ENCODE peak calls at places on chromosome 18, in eight cellular contexts. One of them, this sample, is unnamed.

GRCh38 chr18:34901299-34901698 is 139.9 kb upstream of the MAPRE2 start:
- DNase-seq in HL-60: peak
- DNase-seq in CD8-positive, alpha-beta memory T cell: no peak
- DNase-seq in stomach: no peak
- DNase-seq in body of pancreas: no peak
- DNase-seq in SJSA1: no peak
- DNase-seq in GM23248: peak
- DNase-seq in AG04450: no peak
- DNase-seq in this sample: no peak

GRCh38 chr18:3612315-3612714 is 162.3 kb downstream of the TGIF1 start:
- DNase-seq in HL-60: no peak
- DNase-seq in CD8-positive, alpha-beta memory T cell: no peak
- DNase-seq in stomach: no peak
- DNase-seq in body of pancreas: no peak
- DNase-seq in SJSA1: no peak
- DNase-seq in GM23248: peak
- DNase-seq in AG04450: no peak
- DNase-seq in this sample: no peak

GRCh38 chr18:11955299-11956029 is 25.8 kb upstream of the IMPA2 start:
- DNase-seq in HL-60: peak
- DNase-seq in CD8-positive, alpha-beta memory T cell: no peak
- DNase-seq in stomach: no peak
- DNase-seq in body of pancreas: peak
- DNase-seq in SJSA1: peak
- DNase-seq in GM23248: peak
- DNase-seq in AG04450: peak
- DNase-seq in this sample: peak

GRCh38 chr18:6781179-6781714 is 51.7 kb downstream of the ARHGAP28 start:
- DNase-seq in HL-60: no peak
- DNase-seq in CD8-positive, alpha-beta memory T cell: no peak
- DNase-seq in stomach: no peak
- DNase-seq in body of pancreas: no peak
- DNase-seq in SJSA1: no peak
- DNase-seq in GM23248: no peak
- DNase-seq in AG04450: no peak
- DNase-seq in this sample: no peak

GRCh38 chr18:79774111-79774510 is 23.6 kb upstream of the KCNG2 start:
- DNase-seq in HL-60: no peak
- DNase-seq in CD8-positive, alpha-beta memory T cell: no peak
- DNase-seq in stomach: no peak
- DNase-seq in body of pancreas: no peak
- DNase-seq in SJSA1: no peak
- DNase-seq in GM23248: no peak
- DNase-seq in AG04450: no peak
- DNase-seq in this sample: no peak

GRCh38 chr18:36851202-36851590 is 22.3 kb downstream of the KIAA1328 start:
- DNase-seq in HL-60: no peak
- DNase-seq in CD8-positive, alpha-beta memory T cell: no peak
- DNase-seq in stomach: no peak
- DNase-seq in body of pancreas: no peak
- DNase-seq in SJSA1: no peak
- DNase-seq in GM23248: no peak
- DNase-seq in AG04450: no peak
- DNase-seq in this sample: no peak

GRCh38 chr18:77422974-77423373 is 173.3 kb downstream of the GALR1 start:
- DNase-seq in HL-60: no peak
- DNase-seq in CD8-positive, alpha-beta memory T cell: no peak
- DNase-seq in stomach: no peak
- DNase-seq in body of pancreas: no peak
- DNase-seq in SJSA1: no peak
- DNase-seq in GM23248: no peak
- DNase-seq in AG04450: no peak
- DNase-seq in this sample: no peak

GRCh38 chr18:76827205-76827885 is 5.0 kb downstream of the ZNF236 start:
- DNase-seq in HL-60: no peak
- DNase-seq in CD8-positive, alpha-beta memory T cell: no peak
- DNase-seq in stomach: no peak
- DNase-seq in body of pancreas: no peak
- DNase-seq in SJSA1: no peak
- DNase-seq in GM23248: peak
- DNase-seq in AG04450: no peak
- DNase-seq in this sample: no peak

GRCh38 chr18:25726278-25726677 is 364.1 kb downstream of the SS18 start:
- DNase-seq in HL-60: no peak
- DNase-seq in CD8-positive, alpha-beta memory T cell: no peak
- DNase-seq in stomach: no peak
- DNase-seq in body of pancreas: no peak
- DNase-seq in SJSA1: peak
- DNase-seq in GM23248: peak
- DNase-seq in AG04450: peak
- DNase-seq in this sample: no peak

GRCh38 chr18:28511421-28511821 is 334.5 kb upstream of the CDH2 start:
- DNase-seq in HL-60: no peak
- DNase-seq in CD8-positive, alpha-beta memory T cell: no peak
- DNase-seq in stomach: no peak
- DNase-seq in body of pancreas: no peak
- DNase-seq in SJSA1: peak
- DNase-seq in GM23248: peak
- DNase-seq in AG04450: no peak
- DNase-seq in this sample: no peak

GRCh38 chr18:13283746-13284145 is 65.2 kb downstream of the LDLRAD4 start:
- DNase-seq in HL-60: no peak
- DNase-seq in CD8-positive, alpha-beta memory T cell: no peak
- DNase-seq in stomach: no peak
- DNase-seq in body of pancreas: no peak
- DNase-seq in SJSA1: no peak
- DNase-seq in GM23248: no peak
- DNase-seq in AG04450: no peak
- DNase-seq in this sample: no peak

GRCh38 chr18:14974576-14974975 is 226.6 kb downstream of the ANKRD30B start:
- DNase-seq in HL-60: no peak
- DNase-seq in CD8-positive, alpha-beta memory T cell: no peak
- DNase-seq in stomach: no peak
- DNase-seq in body of pancreas: no peak
- DNase-seq in SJSA1: no peak
- DNase-seq in GM23248: peak
- DNase-seq in AG04450: no peak
- DNase-seq in this sample: no peak

GRCh38 chr18:14086459-14087231 is 45.6 kb downstream of the ZNF519 start:
- DNase-seq in HL-60: no peak
- DNase-seq in CD8-positive, alpha-beta memory T cell: no peak
- DNase-seq in stomach: no peak
- DNase-seq in body of pancreas: no peak
- DNase-seq in SJSA1: no peak
- DNase-seq in GM23248: peak
- DNase-seq in AG04450: no peak
- DNase-seq in this sample: no peak

GRCh38 chr18:46332956-46333355 is 228.8 kb downstream of the HAUS1 start:
- DNase-seq in HL-60: no peak
- DNase-seq in CD8-positive, alpha-beta memory T cell: no peak
- DNase-seq in stomach: no peak
- DNase-seq in body of pancreas: peak
- DNase-seq in SJSA1: no peak
- DNase-seq in GM23248: no peak
- DNase-seq in AG04450: no peak
- DNase-seq in this sample: no peak

GRCh38 chr18:4748975-4749374 is 293.9 kb upstream of the DLGAP1 start:
- DNase-seq in HL-60: no peak
- DNase-seq in CD8-positive, alpha-beta memory T cell: no peak
- DNase-seq in stomach: no peak
- DNase-seq in body of pancreas: no peak
- DNase-seq in SJSA1: no peak
- DNase-seq in GM23248: no peak
- DNase-seq in AG04450: no peak
- DNase-seq in this sample: no peak

GRCh38 chr18:7089369-7089768 is 28.2 kb downstream of the LAMA1 start:
- DNase-seq in HL-60: no peak
- DNase-seq in CD8-positive, alpha-beta memory T cell: no peak
- DNase-seq in stomach: no peak
- DNase-seq in body of pancreas: no peak
- DNase-seq in SJSA1: no peak
- DNase-seq in GM23248: no peak
- DNase-seq in AG04450: no peak
- DNase-seq in this sample: no peak

GRCh38 chr18:13551305-13551603 is 175.1 kb downstream of the FAM210A start:
- DNase-seq in HL-60: no peak
- DNase-seq in CD8-positive, alpha-beta memory T cell: no peak
- DNase-seq in stomach: no peak
- DNase-seq in body of pancreas: no peak
- DNase-seq in SJSA1: no peak
- DNase-seq in GM23248: no peak
- DNase-seq in AG04450: no peak
- DNase-seq in this sample: no peak

DNA sequence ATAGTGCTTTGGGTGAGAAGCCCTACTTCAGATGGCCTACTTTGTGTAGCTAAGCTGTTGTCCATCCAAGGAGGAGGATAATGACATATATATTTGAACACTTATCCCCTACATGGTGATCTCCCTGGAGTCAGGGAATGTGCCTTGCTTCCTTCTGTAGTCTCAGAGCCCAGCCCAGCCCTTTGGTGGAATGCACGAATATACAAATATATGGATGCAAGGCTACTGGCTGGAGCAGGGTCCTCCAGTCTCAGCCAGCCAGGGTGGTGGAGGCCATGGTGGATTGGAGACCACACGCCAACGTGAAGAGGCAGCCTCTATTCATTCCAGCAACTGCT is 150.6 kb upstream of the RIOK3 start:
- DNase-seq in HL-60: no peak
- DNase-seq in CD8-positive, alpha-beta memory T cell: no peak
- DNase-seq in stomach: no peak
- DNase-seq in body of pancreas: no peak
- DNase-seq in SJSA1: no peak
- DNase-seq in GM23248: no peak
- DNase-seq in AG04450: no peak
- DNase-seq in this sample: no peak
- H3K27ac ChIP-seq in HL-60: no peak
- H3K27ac ChIP-seq in CD8-positive, alpha-beta memory T cell: no peak
- H3K27ac ChIP-seq in stomach: no peak
- H3K27ac ChIP-seq in body of pancreas: no peak
- H3K27ac ChIP-seq in SJSA1: peak
- H3K27ac ChIP-seq in GM23248: peak
- H3K27ac ChIP-seq in AG04450: peak
- H3K27ac ChIP-seq in this sample: no peak

GRCh38 chr18:71011389-71011788 is 722.5 kb downstream of the SOCS6 start:
- DNase-seq in HL-60: no peak
- DNase-seq in CD8-positive, alpha-beta memory T cell: no peak
- DNase-seq in stomach: no peak
- DNase-seq in body of pancreas: no peak
- DNase-seq in SJSA1: no peak
- DNase-seq in GM23248: no peak
- DNase-seq in AG04450: no peak
- DNase-seq in this sample: no peak

GRCh38 chr18:71012789-71013188 is 723.9 kb downstream of the SOCS6 start:
- DNase-seq in HL-60: no peak
- DNase-seq in CD8-positive, alpha-beta memory T cell: no peak
- DNase-seq in stomach: no peak
- DNase-seq in body of pancreas: no peak
- DNase-seq in SJSA1: no peak
- DNase-seq in GM23248: no peak
- DNase-seq in AG04450: no peak
- DNase-seq in this sample: no peak

GRCh38 chr18:71008257-71008656 is 719.4 kb downstream of the SOCS6 start:
- DNase-seq in HL-60: no peak
- DNase-seq in CD8-positive, alpha-beta memory T cell: no peak
- DNase-seq in stomach: no peak
- DNase-seq in body of pancreas: no peak
- DNase-seq in SJSA1: no peak
- DNase-seq in GM23248: no peak
- DNase-seq in AG04450: no peak
- DNase-seq in this sample: no peak
- H3K27ac ChIP-seq in HL-60: no peak
- H3K27ac ChIP-seq in CD8-positive, alpha-beta memory T cell: no peak
- H3K27ac ChIP-seq in stomach: no peak
- H3K27ac ChIP-seq in body of pancreas: no peak
- H3K27ac ChIP-seq in SJSA1: no peak
- H3K27ac ChIP-seq in GM23248: no peak
- H3K27ac ChIP-seq in AG04450: no peak
- H3K27ac ChIP-seq in this sample: no peak

DNA sequence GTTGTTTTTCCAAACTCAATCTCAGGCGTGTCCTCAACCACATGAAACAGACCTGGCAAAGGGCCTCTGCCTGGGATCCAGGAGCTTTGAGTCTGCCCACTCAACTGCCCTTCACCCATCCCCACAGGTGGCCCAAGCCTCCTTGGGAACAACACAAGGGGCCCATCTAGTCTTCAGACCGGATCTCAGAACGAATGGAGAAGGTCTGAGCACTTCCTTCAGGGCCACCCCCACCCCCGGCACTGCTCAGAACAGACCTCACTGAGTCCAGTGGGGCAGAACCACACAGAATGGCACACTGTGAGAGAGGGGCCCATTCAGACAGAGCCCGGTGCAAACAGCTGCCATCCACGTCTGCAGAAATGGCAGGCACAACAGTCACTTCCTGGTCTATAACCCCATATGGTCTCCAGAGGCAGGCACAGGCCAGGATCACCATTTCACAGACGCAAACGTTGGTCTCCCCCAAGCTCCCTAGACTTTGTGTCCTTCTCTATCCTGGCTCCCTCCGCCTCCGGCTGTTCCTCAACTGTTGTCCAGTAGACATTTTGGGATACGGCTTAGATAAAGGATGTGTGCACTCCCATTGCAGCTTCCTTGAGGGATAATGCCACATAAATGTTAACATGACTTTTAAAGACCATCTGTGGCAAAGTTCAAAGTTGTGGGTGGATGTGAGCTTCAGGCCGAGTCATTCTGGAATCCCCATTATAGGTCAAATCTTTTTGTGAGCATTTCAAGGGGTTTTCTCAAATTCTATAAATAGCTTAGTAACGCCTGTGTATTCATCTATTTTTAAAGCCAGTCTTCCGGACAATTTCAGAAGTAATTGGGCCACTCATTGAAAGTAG is 149.7 kb downstream of the SMAD7 start:
- DNase-seq in HL-60: no peak
- DNase-seq in CD8-positive, alpha-beta memory T cell: no peak
- DNase-seq in stomach: peak
- DNase-seq in body of pancreas: peak
- DNase-seq in SJSA1: peak
- DNase-seq in GM23248: peak
- DNase-seq in AG04450: no peak
- DNase-seq in this sample: no peak
- H3K27ac ChIP-seq in HL-60: no peak
- H3K27ac ChIP-seq in CD8-positive, alpha-beta memory T cell: no peak
- H3K27ac ChIP-seq in stomach: no peak
- H3K27ac ChIP-seq in body of pancreas: no peak
- H3K27ac ChIP-seq in SJSA1: no peak
- H3K27ac ChIP-seq in GM23248: peak
- H3K27ac ChIP-seq in AG04450: peak
- H3K27ac ChIP-seq in this sample: no peak

DNA sequence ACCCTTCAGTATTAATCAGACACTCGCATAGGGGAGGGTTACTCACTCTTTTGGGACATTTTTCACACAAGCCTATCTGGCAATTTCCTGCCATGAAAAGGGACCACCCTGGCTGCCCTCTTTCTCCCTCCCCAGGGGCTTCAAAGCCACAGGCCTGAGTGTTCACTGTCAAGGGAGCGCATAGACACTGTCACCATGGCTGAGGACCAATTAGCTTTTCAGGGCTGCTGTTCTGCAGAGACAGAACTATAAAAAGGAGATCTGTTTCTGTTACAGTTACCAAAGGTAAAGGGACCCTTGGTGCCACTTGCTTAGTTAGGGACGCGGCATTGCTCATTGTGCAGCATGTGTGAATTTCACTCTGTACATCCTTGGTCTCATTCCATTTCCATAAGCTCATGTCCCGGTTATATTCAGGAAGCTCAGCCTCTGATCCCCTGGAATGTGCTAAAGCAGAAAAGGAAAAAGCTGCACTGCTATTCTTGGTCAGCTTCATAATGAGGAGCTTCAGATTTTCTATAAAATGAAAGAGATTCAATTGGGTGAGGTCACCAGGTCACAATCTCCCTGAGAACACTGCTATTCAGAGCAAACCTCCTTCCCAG is 55.5 kb upstream of the RNF152 start:
- DNase-seq in HL-60: no peak
- DNase-seq in CD8-positive, alpha-beta memory T cell: no peak
- DNase-seq in stomach: no peak
- DNase-seq in body of pancreas: no peak
- DNase-seq in SJSA1: peak
- DNase-seq in GM23248: peak
- DNase-seq in AG04450: peak
- DNase-seq in this sample: no peak
- H3K27ac ChIP-seq in HL-60: no peak
- H3K27ac ChIP-seq in CD8-positive, alpha-beta memory T cell: no peak
- H3K27ac ChIP-seq in stomach: no peak
- H3K27ac ChIP-seq in body of pancreas: no peak
- H3K27ac ChIP-seq in SJSA1: peak
- H3K27ac ChIP-seq in GM23248: no peak
- H3K27ac ChIP-seq in AG04450: no peak
- H3K27ac ChIP-seq in this sample: no peak